ENCODE peak calls at places on chromosomes 4 and X, in seven cellular contexts. V is stomach, F is heart left ventricle, D is psoas muscle, U is mammary epithelial cell, I is GM23248, O is left lung. H is an unnamed sample.

GRCh38 chrX:153703036-153703370 is 15.3 kb downstream of the SLC6A8 start:
- DNase-seq in V (peak; percentile 86), F (peak; percentile 57), D (peak; percentile 90), U (no peak), I (no peak), O (peak; percentile 57), H (no peak)

GRCh38 chr4:26838055-26838842 is 22.4 kb upstream of the STIM2 start:
- DNase-seq in V (no peak), F (no peak), D (no peak), U (no peak), I (no peak), O (no peak), H (no peak)

GRCh38 chrX:96791559-96791958 is 92.1 kb upstream of the RPA4 start:
- DNase-seq in V (no peak), F (no peak), D (no peak), U (peak; percentile 5), I (peak; percentile 58), O (no peak), H (no peak)

GRCh38 chr4:130197946-130198345 is 1102.0 kb downstream of the C4orf33 start:
- DNase-seq in V (no peak), F (no peak), D (no peak), U (no peak), I (no peak), O (no peak), H (no peak)

GRCh38 chr4:87977521-87978278 is 2.2 kb downstream of the SPP1 start:
- DNase-seq in V (no peak), F (no peak), D (no peak), U (no peak), I (no peak), O (no peak), H (no peak)

GRCh38 chrX:14354541-14354940 is 174.8 kb upstream of the GLRA2 start:
- DNase-seq in V (no peak), F (no peak), D (no peak), U (no peak), I (peak; percentile 42), O (no peak), H (no peak)

GRCh38 chr4:76279462-76279861 is 27.1 kb upstream of the STBD1 start:
- DNase-seq in V (no peak), F (no peak), D (no peak), U (no peak), I (no peak), O (no peak), H (no peak)

GRCh38 chr4:52103314-52103713 is 52.2 kb downstream of the SPATA18 start:
- DNase-seq in V (no peak), F (no peak), D (no peak), U (peak; percentile 40), I (peak; percentile 56), O (no peak), H (no peak)

GRCh38 chr4:145178740-145179139 is 1.6 kb downstream of the OTUD4 start:
- DNase-seq in V (no peak), F (no peak), D (no peak), U (peak; percentile 8), I (no peak), O (no peak), H (no peak)

GRCh38 chr4:153418581-153418980 is 47.6 kb upstream of the TMEM131L start:
- DNase-seq in V (no peak), F (no peak), D (no peak), U (peak; percentile 14), I (peak; percentile 21), O (no peak), H (no peak)

GRCh38 chrX:19670321-19670750 is 155.0 kb upstream of the MAP3K15 start:
- DNase-seq in V (no peak), F (no peak), D (peak; percentile 52), U (no peak), I (peak; percentile 66), O (no peak), H (no peak)

GRCh38 chr4:52657630-52658501 is 1.2 kb downstream of the USP46 start:
- DNase-seq in V (peak; percentile 28), F (peak; percentile 53), D (peak; percentile 67), U (peak; percentile 24), I (peak; percentile 49), O (peak; percentile 35), H (no peak)

GRCh38 chr4:158578476-158578875 is 56.8 kb downstream of the RXFP1 start:
- DNase-seq in V (no peak), F (no peak), D (no peak), U (peak; percentile 43), I (peak; percentile 56), O (no peak), H (no peak)

GRCh38 chrX:129091097-129091496 is 432.2 kb downstream of the SMARCA1 start:
- DNase-seq in V (no peak), F (no peak), D (no peak), U (no peak), I (no peak), O (no peak), H (no peak)

GRCh38 chrX:40996886-40997530 is 88.2 kb upstream of the USP9X start:
- DNase-seq in V (no peak), F (no peak), D (no peak), U (peak; percentile 61), I (peak; percentile 66), O (no peak), H (no peak)

GRCh38 chrX:56068274-56068758 is 163.8 kb upstream of the KLF8 start:
- DNase-seq in V (no peak), F (no peak), D (peak; percentile 23), U (no peak), I (no peak), O (no peak), H (no peak)

GRCh38 chrX:103197721-103198306 is 17.1 kb upstream of the BEX4 start:
- DNase-seq in V (no peak), F (no peak), D (no peak), U (no peak), I (peak; percentile 42), O (no peak), H (no peak)

GRCh38 chr4:77072195-77072753 is 3.5 kb downstream of the CCNI start:
- DNase-seq in V (peak; percentile 39), F (no peak), D (no peak), U (peak; percentile 83), I (no peak), O (no peak), H (no peak)

GRCh38 chr4:82360298-82361177 is 13.3 kb downstream of the HNRNPD start:
- DNase-seq in V (no peak), F (no peak), D (no peak), U (peak; percentile 20), I (peak; percentile 61), O (no peak), H (no peak)

GRCh38 chr4:183252959-183253358 is 67.1 kb downstream of the CLDN22 start:
- DNase-seq in V (no peak), F (no peak), D (no peak), U (no peak), I (no peak), O (no peak), H (no peak)

GRCh38 chr4:47674173-47674572 is 163.7 kb downstream of the CORIN start:
- DNase-seq in V (no peak), F (no peak), D (no peak), U (peak; percentile 26), I (no peak), O (no peak), H (no peak)

GRCh38 chr4:74042681-74043080 is 4.2 kb upstream of the CXCL3 start:
- DNase-seq in V (peak; percentile 34), F (no peak), D (no peak), U (no peak), I (no peak), O (no peak), H (no peak)

GRCh38 chr4:110624016-110624770 is 1.3 kb upstream of the PITX2 start:
- DNase-seq in V (no peak), F (no peak), D (no peak), U (no peak), I (no peak), O (no peak), H (no peak)

GRCh38 chr4:110628321-110629213 is 5.7 kb upstream of the PITX2 start:
- DNase-seq in V (no peak), F (no peak), D (no peak), U (no peak), I (no peak), O (no peak), H (no peak)

GRCh38 chr4:110625593-110626292 is 2.9 kb upstream of the PITX2 start:
- DNase-seq in V (no peak), F (no peak), D (no peak), U (no peak), I (no peak), O (no peak), H (no peak)

GRCh38 chr4:110624904-110625494 is 2.1 kb upstream of the PITX2 start:
- DNase-seq in V (no peak), F (no peak), D (no peak), U (no peak), I (no peak), O (no peak), H (no peak)

GRCh38 chr4:110626532-110627153 is 3.8 kb upstream of the PITX2 start:
- DNase-seq in V (no peak), F (no peak), D (no peak), U (no peak), I (no peak), O (no peak), H (no peak)
- H3K9me3 ChIP-seq in V (peaks cover 13% of the 10 kb centered on the region), F (no peaks in the 10 kb centered on the region), D (no peaks in the 10 kb centered on the region), U (no peaks in the 10 kb centered on the region), I (no peaks in the 10 kb centered on the region), O (no peaks in the 10 kb centered on the region), H (no peaks in the 10 kb centered on the region)

GRCh38 chr4:161704653-161705052 is 459.1 kb downstream of the FSTL5 start:
- DNase-seq in V (no peak), F (no peak), D (no peak), U (no peak), I (no peak), O (no peak), H (no peak)

GRCh38 chr4:161696957-161697356 is 466.8 kb downstream of the FSTL5 start:
- DNase-seq in V (no peak), F (no peak), D (no peak), U (no peak), I (no peak), O (no peak), H (no peak)

GRCh38 chr4:161704040-161704439 is 459.8 kb downstream of the FSTL5 start:
- DNase-seq in V (no peak), F (no peak), D (no peak), U (no peak), I (no peak), O (no peak), H (no peak)

GRCh38 chr4:161702287-161702686 is 461.5 kb downstream of the FSTL5 start:
- DNase-seq in V (no peak), F (no peak), D (no peak), U (no peak), I (no peak), O (no peak), H (no peak)
- H3K9me3 ChIP-seq in V (no peaks in the 10 kb centered on the region), F (no peaks in the 10 kb centered on the region), D (no peaks in the 10 kb centered on the region), U (no peaks in the 10 kb centered on the region), I (no peaks in the 10 kb centered on the region), O (no peaks in the 10 kb centered on the region), H (no peaks in the 10 kb centered on the region)

GRCh38 chr4:106481801-106482200 is 113.2 kb upstream of the GIMD1 start:
- DNase-seq in V (no peak), F (no peak), D (no peak), U (no peak), I (no peak), O (no peak), H (no peak)
- H3K9me3 ChIP-seq in V (peaks cover 6% of the 10 kb centered on the region), F (peaks cover 4% of the 10 kb centered on the region), D (no peaks in the 10 kb centered on the region), U (no peaks in the 10 kb centered on the region), I (no peaks in the 10 kb centered on the region), O (no peaks in the 10 kb centered on the region), H (no peaks in the 10 kb centered on the region)

GRCh38 chrX:54564942-54565341 is 34.9 kb downstream of the GNL3L start:
- DNase-seq in V (no peak), F (no peak), D (no peak), U (no peak), I (peak; percentile 22), O (no peak), H (no peak)

GRCh38 chrX:54570332-54570731 is 40.3 kb downstream of the GNL3L start:
- DNase-seq in V (no peak), F (no peak), D (no peak), U (no peak), I (no peak), O (no peak), H (no peak)
- H3K9me3 ChIP-seq in V (peaks cover 15% of the 10 kb centered on the region), F (peaks cover 13% of the 10 kb centered on the region), D (peaks cover 15% of the 10 kb centered on the region), U (peaks cover 5% of the 10 kb centered on the region), I (no peaks in the 10 kb centered on the region), O (peaks cover 5% of the 10 kb centered on the region), H (no peaks in the 10 kb centered on the region)

H was measured in T-helper 17 cell.